ENCODE peak calls at places on chromosomes 6 and 20, in four cellular contexts. V is NCI-H774; M is activated effector memory CD4-positive, alpha-beta T cell treated with Interleukin-2 at 50 U/mL for 16 hours; J is NB4. W is an unnamed sample.

GRCh38 chr6:38020593-38020992 is 201.1 kb downstream of the ZFAND3 start:
- DNase-seq in V (peak), M (no peak), J (no peak), W (no peak)

GRCh38 chr20:32252189-32252588 is 25.3 kb upstream of the KIF3B start:
- DNase-seq in M (no peak), J (no peak), V (no peak), W (no peak)

GRCh38 chr6:12516070-12516469 is 200.5 kb upstream of the PHACTR1 start:
- DNase-seq in J (no peak), M (no peak), V (no peak), W (no peak)

GRCh38 chr6:142714956-142715355 is 230.0 kb downstream of the HIVEP2 start:
- DNase-seq in M (no peak), J (no peak), V (no peak), W (no peak)

GRCh38 chr6:117078624-117079023 is 186.7 kb upstream of the VGLL2 start:
- DNase-seq in J (no peak), V (peak), M (no peak), W (no peak)

GRCh38 chr6:142543576-142543975 is 241.8 kb downstream of the ADGRG6 start:
- DNase-seq in M (no peak), V (no peak), J (no peak), W (no peak)

GRCh38 chr6:36929607-36930006 is 24.9 kb upstream of the PI16 start:
- DNase-seq in V (no peak), M (no peak), J (no peak), W (no peak)

GRCh38 chr20:32510601-32511357 is 74.4 kb downstream of the NOL4L start:
- DNase-seq in V (no peak), M (no peak), J (no peak), W (no peak)

GRCh38 chr6:140485740-140486467 is 1111.5 kb upstream of the CITED2 start:
- DNase-seq in M (no peak), V (peak), J (peak), W (peak)

GRCh38 chr20:61052796-61053442 is 199.1 kb upstream of the CDH4 start:
- DNase-seq in J (no peak), V (no peak), M (no peak), W (no peak)

GRCh38 chr6:3403244-3404154 is 53.4 kb downstream of the SLC22A23 start:
- DNase-seq in M (no peak), V (no peak), J (no peak), W (no peak)

GRCh38 chr6:15280023-15280422 is 34.2 kb downstream of the JARID2 start:
- DNase-seq in V (no peak), J (no peak), M (no peak), W (no peak)

GRCh38 chr6:137699036-137699683 is 167.9 kb upstream of the TNFAIP3 start:
- DNase-seq in J (peak), M (no peak), V (no peak), W (peak)

GRCh38 chr20:20457392-20458126 is 89.7 kb downstream of the INSM1 start:
- DNase-seq in J (no peak), M (no peak), V (peak), W (no peak)

W was measured in MV-4-11.